ENCODE peak calls at places on chromosomes 4 and X, in seven cellular contexts. Q, W, J, X, V, U and C are unnamed samples.
A peak's percentile ranks its signal among the peaks of the same experiment; 100 is the strongest.

GRCh38 chr4:184317234-184317918 is 99.7 kb upstream of the ENPP6 start:
- DNase-seq in U (no peak), X (no peak), V (no peak), J (no peak), W (no peak), Q (no peak), C (no peak)

GRCh38 chr4:78616046-78616498 is 64.5 kb downstream of the ANXA3 start:
- DNase-seq in W (no peak), J (peak; percentile 24), V (no peak), Q (no peak), U (no peak), X (no peak), C (no peak)

GRCh38 chr4:61231421-61231820 is 31.3 kb downstream of the ADGRL3 start:
- DNase-seq in Q (no peak), U (no peak), J (no peak), W (no peak), X (no peak), V (no peak), C (no peak)

GRCh38 chr4:146545102-146545501 is 23.4 kb upstream of the SLC10A7 start:
- DNase-seq in X (no peak), Q (no peak), W (no peak), J (peak; percentile 27), U (no peak), V (no peak), C (no peak)

GRCh38 chr4:99458911-99459447 is 23.8 kb upstream of the ADH7 start:
- DNase-seq in X (no peak), J (no peak), V (no peak), Q (no peak), U (no peak), W (no peak), C (no peak)

GRCh38 chrX:2137882-2138281 is 362.9 kb downstream of the DHRSX start:
- DNase-seq in V (no peak), U (no peak), Q (no peak), W (no peak), X (no peak), J (no peak), C (no peak)

GRCh38 chrX:21658746-21659145 is 616 bp upstream of the KLHL34 start:
- DNase-seq in J (no peak), V (no peak), W (no peak), Q (peak; percentile 23), U (no peak), X (no peak), C (no peak)

GRCh38 chr4:2104556-2105345 is 45.6 kb downstream of the NAT8L start:
- DNase-seq in U (no peak), X (no peak), V (no peak), Q (no peak), J (no peak), W (no peak), C (no peak)

GRCh38 chrX:121000589-121000988 is 15.0 kb upstream of the CT47A1 start:
- DNase-seq in V (no peak), W (no peak), X (no peak), J (no peak), U (no peak), Q (no peak), C (no peak)

GRCh38 chrX:97405031-97405685 is 521.5 kb downstream of the RPA4 start:
- DNase-seq in X (no peak), Q (no peak), V (no peak), W (no peak), U (no peak), J (no peak), C (no peak)

GRCh38 chr4:105305019-105305836 is 158.6 kb downstream of the TET2 start:
- DNase-seq in J (no peak), Q (peak; percentile 39), W (no peak), X (no peak), V (no peak), U (no peak), C (no peak)

GRCh38 chr4:9924750-9925149 is 96.5 kb downstream of the SLC2A9 start:
- DNase-seq in U (peak; percentile 57), W (no peak), J (no peak), V (no peak), X (no peak), Q (no peak), C (no peak)

GRCh38 chrX:118495958-118496762 is 545 bp downstream of the DOCK11 start:
- DNase-seq in U (no peak), Q (peak; percentile 92), X (peak; percentile 35), W (peak; percentile 63), J (peak; percentile 30), V (peak; percentile 15), C (peak; percentile 1)

GRCh38 chr4:103994059-103994458 is 274.3 kb upstream of the TACR3 start:
- DNase-seq in Q (no peak), J (peak; percentile 1), W (no peak), X (no peak), V (no peak), U (no peak), C (no peak)

GRCh38 chrX:1485033-1485432 is 32.3 kb upstream of the ASMTL start:
- DNase-seq in U (no peak), Q (no peak), V (no peak), J (no peak), W (no peak), X (no peak), C (no peak)

GRCh38 chr4:79576480-79576803 is 168.4 kb upstream of the GK2 start:
- DNase-seq in W (no peak), Q (peak; percentile 26), J (peak; percentile 57), U (peak; percentile 39), V (no peak), X (no peak), C (no peak)

GRCh38 chr4:112099701-112100289 is 45.5 kb upstream of the FAM241A start:
- DNase-seq in U (no peak), Q (peak; percentile 71), X (no peak), J (peak; percentile 85), W (no peak), V (no peak), C (no peak)

GRCh38 chr4:47913328-47913727 is 1.1 kb downstream of the NFXL1 start:
- DNase-seq in X (no peak), U (no peak), J (peak; percentile 26), W (no peak), Q (no peak), V (no peak), C (no peak)

GRCh38 chr4:183180096-183180495 is 81.0 kb downstream of the WWC2 start:
- DNase-seq in J (no peak), Q (no peak), W (no peak), U (no peak), V (no peak), X (no peak), C (no peak)

GRCh38 chr4:80393246-80393969 is 57.9 kb downstream of the CFAP299 start:
- DNase-seq in U (no peak), X (no peak), Q (peak; percentile 7), W (no peak), J (peak; percentile 73), V (no peak), C (no peak)

GRCh38 chr4:154491731-154492249 is at the start of gene DCHS2:
- DNase-seq in W (no peak), V (no peak), X (peak; percentile 26), J (no peak), U (no peak), Q (peak; percentile 4), C (no peak)

GRCh38 chrX:9493936-9494335 is 29.1 kb downstream of the TBL1X start:
- DNase-seq in U (no peak), V (no peak), W (no peak), Q (no peak), J (no peak), X (no peak), C (no peak)

GRCh38 chr4:13399257-13399656 is 84.9 kb downstream of the RAB28 start:
- DNase-seq in V (no peak), X (no peak), W (no peak), J (no peak), Q (no peak), U (no peak), C (no peak)

GRCh38 chr4:173261052-173261451 is 73.1 kb downstream of the HMGB2 start:
- DNase-seq in V (no peak), X (no peak), Q (no peak), J (no peak), W (no peak), U (no peak), C (no peak)

GRCh38 chr4:173269280-173269679 is 64.9 kb downstream of the HMGB2 start:
- DNase-seq in X (no peak), Q (no peak), V (no peak), J (no peak), W (no peak), U (no peak), C (no peak)

GRCh38 chr4:173264245-173264959 is 69.8 kb downstream of the HMGB2 start:
- DNase-seq in V (peak; percentile 58), J (peak; percentile 85), W (peak; percentile 34), X (peak; percentile 48), U (no peak), Q (peak; percentile 51), C (no peak)

GRCh38 chr4:173262363-173262762 is 71.8 kb downstream of the HMGB2 start:
- DNase-seq in U (no peak), J (no peak), V (no peak), W (no peak), X (no peak), Q (no peak), C (no peak)

DNA sequence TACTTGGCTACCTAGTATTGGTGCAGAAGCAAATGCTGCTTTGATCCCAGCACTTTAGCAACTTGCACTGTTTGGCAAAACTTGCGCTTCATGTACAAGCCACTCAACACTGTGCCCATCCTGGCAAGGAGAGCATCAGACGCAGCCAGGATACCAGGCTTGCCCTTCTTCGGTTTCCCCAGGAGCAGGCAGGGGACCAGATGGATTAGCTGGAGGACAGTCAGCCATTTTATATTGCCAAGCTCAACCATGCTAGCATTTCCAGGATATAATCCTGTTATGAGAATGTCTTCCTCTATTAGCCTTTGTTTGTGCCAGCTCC is 69.2 kb downstream of the HMGB2 start:
- DNase-seq in U (no peak), V (no peak), X (no peak), J (no peak), Q (no peak), W (no peak), C (no peak)
- H3K27ac ChIP-seq in U (no peak overlapping the region), V (no peak overlapping the region), X (no peak overlapping the region), J (no peak overlapping the region), Q (no peak overlapping the region), W (peak overlapping the region; percentile 11), C (no peak overlapping the region)

GRCh38 chr4:52036875-52037274 is 1.2 kb downstream of the SGCB start:
- DNase-seq in U (no peak), V (no peak), W (no peak), X (no peak), Q (no peak), J (no peak), C (no peak)
- H3K27ac ChIP-seq in U (peak overlapping the region; percentile 80), V (no peak overlapping the region), W (peak overlapping the region; percentile 12), X (no peak overlapping the region), Q (no peak overlapping the region), J (no peak overlapping the region), C (no peak overlapping the region)

DNA sequence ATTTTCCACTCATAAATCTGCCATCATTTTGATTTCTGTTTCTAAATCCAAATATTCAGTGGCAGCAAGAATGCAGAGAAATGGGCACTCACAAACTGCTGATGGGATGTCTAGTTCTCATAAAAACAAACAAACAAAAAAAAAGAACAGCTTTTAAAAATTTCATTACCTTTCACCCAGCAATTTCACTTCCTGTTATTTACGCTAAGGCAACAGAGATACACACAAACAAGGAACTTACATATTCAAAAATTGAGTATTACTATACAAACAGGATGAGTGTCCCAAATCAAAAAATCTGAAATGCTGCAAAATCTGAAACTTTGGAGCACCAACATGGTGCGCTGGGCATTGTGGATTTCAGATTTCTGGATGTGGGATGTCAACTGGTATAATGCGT is 36.4 kb downstream of the FAT1 start:
- DNase-seq in V (no peak), J (no peak), W (no peak), U (no peak), Q (no peak), X (no peak), C (no peak)
- H3K27ac ChIP-seq in V (no peak overlapping the region), J (no peak overlapping the region), W (no peak overlapping the region), U (no peak overlapping the region), Q (no peak overlapping the region), X (no peak overlapping the region), C (no peak overlapping the region)

GRCh38 chrX:138939038-138939437 is 227.5 kb upstream of the FGF13 start:
- DNase-seq in U (no peak), J (no peak), W (no peak), X (no peak), V (no peak), Q (no peak), C (no peak)
- H3K27ac ChIP-seq in U (no peak overlapping the region), J (no peak overlapping the region), W (no peak overlapping the region), X (no peak overlapping the region), V (no peak overlapping the region), Q (no peak overlapping the region), C (no peak overlapping the region)